ENCODE peak calls at places on chromosomes 3 and 15, in seven cellular contexts. One of them, this sample, is unnamed.
A peak's percentile ranks its signal among the peaks of the same experiment; 100 is the strongest.

GRCh38 chr15:62164500-62165028 is 521 bp downstream of the C2CD4B start:
- DNase-seq in kidney epithelial cell: no peak
- DNase-seq in activated CD8-positive, alpha-beta T cell treated with anti-CD3 and anti-CD28 coated beads for 36 hours: peak; percentile 19
- DNase-seq in RWPE1: no peak
- DNase-seq in AG09319: no peak
- DNase-seq in GM06990: peak; percentile 2
- DNase-seq in HepG2: no peak
- DNase-seq in this sample: no peak

GRCh38 chr15:82862886-82863285 is 53.5 kb downstream of the WHAMM start:
- DNase-seq in GM06990: no peak
- DNase-seq in kidney epithelial cell: no peak
- DNase-seq in HepG2: no peak
- DNase-seq in activated CD8-positive, alpha-beta T cell treated with anti-CD3 and anti-CD28 coated beads for 36 hours: no peak
- DNase-seq in RWPE1: no peak
- DNase-seq in AG09319: no peak
- DNase-seq in this sample: no peak

GRCh38 chr3:77254967-77255831 is 215.3 kb downstream of the ROBO2 start:
- DNase-seq in AG09319: peak; percentile 10
- DNase-seq in GM06990: no peak
- DNase-seq in activated CD8-positive, alpha-beta T cell treated with anti-CD3 and anti-CD28 coated beads for 36 hours: peak; percentile 19
- DNase-seq in HepG2: peak; percentile 54
- DNase-seq in kidney epithelial cell: peak; percentile 14
- DNase-seq in RWPE1: peak; percentile 25
- DNase-seq in this sample: peak; percentile 46

GRCh38 chr15:82875411-82876003 is 66.1 kb downstream of the WHAMM start:
- DNase-seq in kidney epithelial cell: peak; percentile 38
- DNase-seq in RWPE1: peak; percentile 21
- DNase-seq in AG09319: no peak
- DNase-seq in GM06990: no peak
- DNase-seq in HepG2: no peak
- DNase-seq in activated CD8-positive, alpha-beta T cell treated with anti-CD3 and anti-CD28 coated beads for 36 hours: no peak
- DNase-seq in this sample: no peak

GRCh38 chr3:157201648-157202278 is 41.8 kb upstream of the CCNL1 start:
- DNase-seq in activated CD8-positive, alpha-beta T cell treated with anti-CD3 and anti-CD28 coated beads for 36 hours: no peak
- DNase-seq in AG09319: peak; percentile 14
- DNase-seq in kidney epithelial cell: peak; percentile 10
- DNase-seq in GM06990: no peak
- DNase-seq in HepG2: peak; percentile 29
- DNase-seq in RWPE1: peak; percentile 61
- DNase-seq in this sample: peak; percentile 54

GRCh38 chr3:135887220-135887619 is 78.3 kb upstream of the PPP2R3A start:
- DNase-seq in RWPE1: no peak
- DNase-seq in activated CD8-positive, alpha-beta T cell treated with anti-CD3 and anti-CD28 coated beads for 36 hours: no peak
- DNase-seq in GM06990: no peak
- DNase-seq in kidney epithelial cell: peak; percentile 84
- DNase-seq in AG09319: no peak
- DNase-seq in HepG2: no peak
- DNase-seq in this sample: no peak

GRCh38 chr3:95613993-95614392 is 1200.4 kb upstream of the EPHA6 start:
- DNase-seq in activated CD8-positive, alpha-beta T cell treated with anti-CD3 and anti-CD28 coated beads for 36 hours: no peak
- DNase-seq in GM06990: no peak
- DNase-seq in kidney epithelial cell: no peak
- DNase-seq in AG09319: no peak
- DNase-seq in RWPE1: no peak
- DNase-seq in HepG2: no peak
- DNase-seq in this sample: no peak

GRCh38 chr3:129690406-129690805 is 83.9 kb upstream of the PLXND1 start:
- DNase-seq in RWPE1: peak; percentile 62
- DNase-seq in AG09319: no peak
- DNase-seq in GM06990: peak; percentile 44
- DNase-seq in activated CD8-positive, alpha-beta T cell treated with anti-CD3 and anti-CD28 coated beads for 36 hours: peak; percentile 28
- DNase-seq in kidney epithelial cell: peak; percentile 31
- DNase-seq in HepG2: peak; percentile 78
- DNase-seq in this sample: peak; percentile 60

GRCh38 chr15:74062671-74063070 is 19.7 kb downstream of the GOLGA6A start:
- DNase-seq in RWPE1: no peak
- DNase-seq in kidney epithelial cell: no peak
- DNase-seq in activated CD8-positive, alpha-beta T cell treated with anti-CD3 and anti-CD28 coated beads for 36 hours: no peak
- DNase-seq in AG09319: no peak
- DNase-seq in GM06990: no peak
- DNase-seq in HepG2: no peak
- DNase-seq in this sample: no peak

GRCh38 chr3:167491626-167492025 is 17.8 kb upstream of the SERPINI2 start:
- DNase-seq in kidney epithelial cell: no peak
- DNase-seq in RWPE1: no peak
- DNase-seq in AG09319: no peak
- DNase-seq in HepG2: no peak
- DNase-seq in activated CD8-positive, alpha-beta T cell treated with anti-CD3 and anti-CD28 coated beads for 36 hours: no peak
- DNase-seq in GM06990: no peak
- DNase-seq in this sample: no peak

GRCh38 chr3:167497903-167498302 is 24.1 kb upstream of the SERPINI2 start:
- DNase-seq in HepG2: no peak
- DNase-seq in kidney epithelial cell: no peak
- DNase-seq in RWPE1: no peak
- DNase-seq in GM06990: no peak
- DNase-seq in activated CD8-positive, alpha-beta T cell treated with anti-CD3 and anti-CD28 coated beads for 36 hours: no peak
- DNase-seq in AG09319: no peak
- DNase-seq in this sample: no peak

GRCh38 chr3:167489571-167489970 is 15.7 kb upstream of the SERPINI2 start:
- DNase-seq in activated CD8-positive, alpha-beta T cell treated with anti-CD3 and anti-CD28 coated beads for 36 hours: no peak
- DNase-seq in AG09319: no peak
- DNase-seq in kidney epithelial cell: no peak
- DNase-seq in HepG2: no peak
- DNase-seq in GM06990: no peak
- DNase-seq in RWPE1: no peak
- DNase-seq in this sample: no peak

GRCh38 chr3:167487556-167487955 is 13.7 kb upstream of the SERPINI2 start:
- DNase-seq in GM06990: no peak
- DNase-seq in HepG2: no peak
- DNase-seq in RWPE1: no peak
- DNase-seq in kidney epithelial cell: no peak
- DNase-seq in activated CD8-positive, alpha-beta T cell treated with anti-CD3 and anti-CD28 coated beads for 36 hours: no peak
- DNase-seq in AG09319: no peak
- DNase-seq in this sample: no peak

DNA sequence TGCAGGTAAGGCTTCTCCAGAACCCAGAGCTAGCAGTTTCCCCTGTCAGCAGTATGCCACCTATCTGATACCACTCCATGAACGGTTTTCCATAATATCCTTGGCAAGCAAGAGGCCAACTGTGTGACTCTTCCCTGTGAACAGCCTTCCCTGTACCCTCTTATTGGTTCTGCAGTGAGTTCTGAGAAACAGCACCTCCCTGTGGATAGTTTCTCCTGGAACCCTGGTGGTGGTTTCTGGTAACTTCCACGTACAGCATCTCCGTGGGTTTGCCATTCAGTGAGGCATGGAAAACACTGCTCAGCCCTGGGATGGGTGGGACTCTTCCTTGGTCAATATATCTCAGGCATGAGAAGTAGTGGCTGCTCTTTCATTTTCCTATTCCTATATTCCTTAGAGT is 19.4 kb upstream of the SERPINI2 start:
- DNase-seq in HepG2: peak; percentile 22
- DNase-seq in GM06990: no peak
- DNase-seq in AG09319: no peak
- DNase-seq in activated CD8-positive, alpha-beta T cell treated with anti-CD3 and anti-CD28 coated beads for 36 hours: no peak
- DNase-seq in kidney epithelial cell: no peak
- DNase-seq in RWPE1: no peak
- DNase-seq in this sample: no peak
- TF ChIP-seq CTCF in HepG2: peak; percentile 52
- TF ChIP-seq CTCF in GM06990: peak; percentile 46
- TF ChIP-seq CTCF in AG09319: no peak
- TF ChIP-seq CTCF in activated CD8-positive, alpha-beta T cell treated with anti-CD3 and anti-CD28 coated beads for 36 hours: no peak
- TF ChIP-seq CTCF in kidney epithelial cell: peak; percentile 34
- TF ChIP-seq CTCF in RWPE1: no peak
- TF ChIP-seq CTCF in this sample: no peak

GRCh38 chr3:133939496-133939835 is 43.8 kb upstream of the RAB6B start:
- DNase-seq in AG09319: no peak
- DNase-seq in HepG2: no peak
- DNase-seq in activated CD8-positive, alpha-beta T cell treated with anti-CD3 and anti-CD28 coated beads for 36 hours: no peak
- DNase-seq in GM06990: no peak
- DNase-seq in RWPE1: no peak
- DNase-seq in kidney epithelial cell: no peak
- DNase-seq in this sample: no peak

GRCh38 chr3:133937756-133938601 is 42.3 kb upstream of the RAB6B start:
- DNase-seq in GM06990: no peak
- DNase-seq in kidney epithelial cell: no peak
- DNase-seq in AG09319: peak; percentile 73
- DNase-seq in activated CD8-positive, alpha-beta T cell treated with anti-CD3 and anti-CD28 coated beads for 36 hours: no peak
- DNase-seq in HepG2: no peak
- DNase-seq in RWPE1: no peak
- DNase-seq in this sample: no peak

GRCh38 chr3:133940536-133940935 is 44.9 kb upstream of the RAB6B start:
- DNase-seq in activated CD8-positive, alpha-beta T cell treated with anti-CD3 and anti-CD28 coated beads for 36 hours: no peak
- DNase-seq in kidney epithelial cell: no peak
- DNase-seq in HepG2: no peak
- DNase-seq in RWPE1: no peak
- DNase-seq in GM06990: no peak
- DNase-seq in AG09319: no peak
- DNase-seq in this sample: no peak

GRCh38 chr3:133937061-133937686 is 41.5 kb upstream of the RAB6B start:
- DNase-seq in RWPE1: no peak
- DNase-seq in activated CD8-positive, alpha-beta T cell treated with anti-CD3 and anti-CD28 coated beads for 36 hours: no peak
- DNase-seq in GM06990: no peak
- DNase-seq in kidney epithelial cell: no peak
- DNase-seq in AG09319: no peak
- DNase-seq in HepG2: no peak
- DNase-seq in this sample: no peak

GRCh38 chr3:133938770-133939495 is 43.3 kb upstream of the RAB6B start:
- DNase-seq in GM06990: no peak
- DNase-seq in kidney epithelial cell: no peak
- DNase-seq in AG09319: no peak
- DNase-seq in activated CD8-positive, alpha-beta T cell treated with anti-CD3 and anti-CD28 coated beads for 36 hours: no peak
- DNase-seq in HepG2: no peak
- DNase-seq in RWPE1: peak; percentile 22
- DNase-seq in this sample: no peak
- TF ChIP-seq CTCF in GM06990: no peak
- TF ChIP-seq CTCF in kidney epithelial cell: peak; percentile 32
- TF ChIP-seq CTCF in AG09319: no peak
- TF ChIP-seq CTCF in activated CD8-positive, alpha-beta T cell treated with anti-CD3 and anti-CD28 coated beads for 36 hours: no peak
- TF ChIP-seq CTCF in HepG2: no peak
- TF ChIP-seq CTCF in RWPE1: peak; percentile 46
- TF ChIP-seq CTCF in this sample: no peak

GRCh38 chr3:143952569-143953069 is 19.0 kb upstream of the DIPK2A start:
- DNase-seq in RWPE1: no peak
- DNase-seq in GM06990: no peak
- DNase-seq in AG09319: no peak
- DNase-seq in HepG2: no peak
- DNase-seq in activated CD8-positive, alpha-beta T cell treated with anti-CD3 and anti-CD28 coated beads for 36 hours: no peak
- DNase-seq in kidney epithelial cell: no peak
- DNase-seq in this sample: no peak
- TF ChIP-seq CTCF in RWPE1: no peak
- TF ChIP-seq CTCF in GM06990: peak; percentile 2
- TF ChIP-seq CTCF in AG09319: no peak
- TF ChIP-seq CTCF in HepG2: no peak
- TF ChIP-seq CTCF in activated CD8-positive, alpha-beta T cell treated with anti-CD3 and anti-CD28 coated beads for 36 hours: no peak
- TF ChIP-seq CTCF in kidney epithelial cell: no peak
- TF ChIP-seq CTCF in this sample: no peak

GRCh38 chr3:101676219-101676764 is 640 bp downstream of the ZBTB11 start:
- DNase-seq in RWPE1: peak; percentile 92
- DNase-seq in kidney epithelial cell: peak; percentile 69
- DNase-seq in activated CD8-positive, alpha-beta T cell treated with anti-CD3 and anti-CD28 coated beads for 36 hours: peak; percentile 95
- DNase-seq in AG09319: peak; percentile 90
- DNase-seq in GM06990: peak; percentile 97
- DNase-seq in HepG2: peak; percentile 87
- DNase-seq in this sample: peak; percentile 94
- TF ChIP-seq CTCF in RWPE1: no peak
- TF ChIP-seq CTCF in kidney epithelial cell: no peak
- TF ChIP-seq CTCF in activated CD8-positive, alpha-beta T cell treated with anti-CD3 and anti-CD28 coated beads for 36 hours: no peak
- TF ChIP-seq CTCF in AG09319: no peak
- TF ChIP-seq CTCF in GM06990: no peak
- TF ChIP-seq CTCF in HepG2: no peak
- TF ChIP-seq CTCF in this sample: no peak

GRCh38 chr3:188403404-188403803 is 249.4 kb downstream of the LPP start:
- DNase-seq in HepG2: no peak
- DNase-seq in RWPE1: no peak
- DNase-seq in GM06990: no peak
- DNase-seq in AG09319: no peak
- DNase-seq in activated CD8-positive, alpha-beta T cell treated with anti-CD3 and anti-CD28 coated beads for 36 hours: no peak
- DNase-seq in kidney epithelial cell: no peak
- DNase-seq in this sample: no peak

GRCh38 chr3:188401244-188401604 is 247.3 kb downstream of the LPP start:
- DNase-seq in GM06990: no peak
- DNase-seq in HepG2: peak; percentile 53
- DNase-seq in AG09319: no peak
- DNase-seq in activated CD8-positive, alpha-beta T cell treated with anti-CD3 and anti-CD28 coated beads for 36 hours: no peak
- DNase-seq in RWPE1: no peak
- DNase-seq in kidney epithelial cell: no peak
- DNase-seq in this sample: no peak

GRCh38 chr3:188402229-188402628 is 248.3 kb downstream of the LPP start:
- DNase-seq in GM06990: no peak
- DNase-seq in activated CD8-positive, alpha-beta T cell treated with anti-CD3 and anti-CD28 coated beads for 36 hours: no peak
- DNase-seq in AG09319: no peak
- DNase-seq in RWPE1: no peak
- DNase-seq in kidney epithelial cell: no peak
- DNase-seq in HepG2: no peak
- DNase-seq in this sample: no peak

GRCh38 chr3:188404701-188405100 is 250.7 kb downstream of the LPP start:
- DNase-seq in HepG2: no peak
- DNase-seq in AG09319: no peak
- DNase-seq in activated CD8-positive, alpha-beta T cell treated with anti-CD3 and anti-CD28 coated beads for 36 hours: no peak
- DNase-seq in RWPE1: no peak
- DNase-seq in GM06990: no peak
- DNase-seq in kidney epithelial cell: no peak
- DNase-seq in this sample: no peak

DNA sequence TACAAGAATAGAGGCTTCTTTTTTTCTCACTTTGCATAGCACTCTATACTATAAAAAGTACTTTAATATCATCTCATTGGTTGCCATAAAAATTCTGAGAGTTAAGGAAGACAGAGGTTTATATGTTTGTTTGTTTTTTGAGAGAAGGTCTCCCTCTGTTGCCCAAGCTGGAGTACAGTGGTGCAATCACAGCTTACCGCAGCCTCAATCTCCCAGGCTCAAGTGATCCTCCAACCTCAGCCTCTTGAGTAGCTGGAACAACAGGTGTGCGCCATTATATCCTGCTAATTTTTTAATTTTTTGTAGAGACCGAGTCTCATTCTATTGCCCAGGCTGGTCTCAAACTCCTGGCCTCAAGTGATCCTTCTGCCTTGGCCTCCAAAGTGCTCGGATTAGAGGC is 250.2 kb downstream of the LPP start:
- DNase-seq in activated CD8-positive, alpha-beta T cell treated with anti-CD3 and anti-CD28 coated beads for 36 hours: no peak
- DNase-seq in HepG2: no peak
- DNase-seq in GM06990: no peak
- DNase-seq in AG09319: no peak
- DNase-seq in kidney epithelial cell: no peak
- DNase-seq in RWPE1: no peak
- DNase-seq in this sample: no peak
- TF ChIP-seq CTCF in activated CD8-positive, alpha-beta T cell treated with anti-CD3 and anti-CD28 coated beads for 36 hours: no peak
- TF ChIP-seq CTCF in HepG2: no peak
- TF ChIP-seq CTCF in GM06990: no peak
- TF ChIP-seq CTCF in AG09319: no peak
- TF ChIP-seq CTCF in kidney epithelial cell: no peak
- TF ChIP-seq CTCF in RWPE1: no peak
- TF ChIP-seq CTCF in this sample: no peak

This sample was measured in GM20000.